ENCODE peak calls at places on chromosome 4, in four cellular contexts. X, Q, E and H are unnamed samples.

GRCh38 chr4:184099541-184099966 is 118.1 kb downstream of the ENPP6 start:
- DNase-seq in X (no peak), Q (no peak), E (no peak), H (no peak)

GRCh38 chr4:101393256-101393655 is 45.9 kb upstream of the PPP3CA start:
- DNase-seq in X (no peak), Q (no peak), E (no peak), H (no peak)

GRCh38 chr4:2942532-2943363 is 20.5 kb downstream of the NOP14 start:
- DNase-seq in X (peak; percentile 30), Q (no peak), E (peak; percentile 69), H (no peak)

GRCh38 chr4:164977243-164978164 is at the start of gene TRIM61:
- DNase-seq in X (peak; percentile 26), Q (no peak), E (no peak), H (peak; percentile 75)

GRCh38 chr4:150366487-150366999 is 215.4 kb upstream of the MAB21L2 start:
- DNase-seq in X (no peak), Q (no peak), E (no peak), H (no peak)

GRCh38 chr4:107747748-107748486 is 27.9 kb upstream of the PAPSS1 start:
- DNase-seq in X (no peak), Q (no peak), E (no peak), H (no peak)

GRCh38 chr4:5789141-5789540 is 78.1 kb downstream of the EVC start:
- DNase-seq in X (no peak), Q (no peak), E (no peak), H (no peak)

GRCh38 chr4:140326395-140326993 is 47.0 kb upstream of the SCOC start:
- DNase-seq in X (no peak), Q (no peak), E (no peak), H (no peak)

GRCh38 chr4:21290562-21290961 is 590.3 kb downstream of the PACRGL start:
- DNase-seq in X (no peak), Q (no peak), E (no peak), H (no peak)

GRCh38 chr4:36054750-36055467 is 189.4 kb downstream of the ARAP2 start:
- DNase-seq in X (no peak), Q (no peak), E (no peak), H (no peak)

GRCh38 chr4:2179717-2180116 is 62.2 kb downstream of the HAUS3 start:
- DNase-seq in X (no peak), Q (no peak), E (no peak), H (no peak)

GRCh38 chr4:141540643-141541042 is 95.7 kb upstream of the IL15 start:
- DNase-seq in X (no peak), Q (no peak), E (no peak), H (no peak)

GRCh38 chr4:148757171-148757570 is 315.0 kb upstream of the NR3C2 start:
- DNase-seq in X (no peak), Q (no peak), E (no peak), H (no peak)

GRCh38 chr4:175298119-175298518 is 380.0 kb downstream of the ADAM29 start:
- DNase-seq in X (no peak), Q (no peak), E (no peak), H (no peak)

GRCh38 chr4:187667095-187667494 is 328.5 kb upstream of the ZFP42 start:
- DNase-seq in X (no peak), Q (no peak), E (no peak), H (no peak)

GRCh38 chr4:29717658-29718057 is 1002.5 kb upstream of the PCDH7 start:
- DNase-seq in X (no peak), Q (no peak), E (no peak), H (no peak)

GRCh38 chr4:107279729-107280128 is 243.6 kb upstream of the DKK2 start:
- DNase-seq in X (no peak), Q (no peak), E (no peak), H (no peak)

GRCh38 chr4:138839574-138839973 is 176.0 kb upstream of the NOCT start:
- DNase-seq in X (no peak), Q (no peak), E (no peak), H (no peak)

GRCh38 chr4:7652906-7653305 is 218.2 kb upstream of the PSAPL1 start:
- DNase-seq in X (no peak), Q (no peak), E (no peak), H (no peak)

GRCh38 chr4:152014280-152014679 is 253.5 kb upstream of the GATB start:
- DNase-seq in X (no peak), Q (no peak), E (no peak), H (no peak)

GRCh38 chr4:72318771-72319170 is 250.2 kb downstream of the ADAMTS3 start:
- DNase-seq in X (no peak), Q (no peak), E (no peak), H (no peak)

GRCh38 chr4:154135576-154135975 is 346.7 kb upstream of the SFRP2 start:
- DNase-seq in X (no peak), Q (no peak), E (no peak), H (no peak)

GRCh38 chr4:107579099-107579498 is 140.9 kb downstream of the PAPSS1 start:
- DNase-seq in X (no peak), Q (no peak), E (no peak), H (no peak)

GRCh38 chr4:39750216-39750615 is 52.3 kb downstream of the UBE2K start:
- DNase-seq in X (no peak), Q (no peak), E (no peak), H (no peak)
- H3K36me3 ChIP-seq in X (no peaks in the 10 kb centered on the region), Q (peaks cover 2% of the 10 kb centered on the region), E (peaks cover 24% of the 10 kb centered on the region), H (no peaks in the 10 kb centered on the region)

GRCh38 chr4:113559947-113560346 is 201.6 kb downstream of the CAMK2D start:
- DNase-seq in X (no peak), Q (no peak), E (no peak), H (no peak)

GRCh38 chr4:113553082-113553481 is 208.5 kb downstream of the CAMK2D start:
- DNase-seq in X (no peak), Q (no peak), E (no peak), H (no peak)

GRCh38 chr4:113560579-113560978 is 201.0 kb downstream of the CAMK2D start:
- DNase-seq in X (no peak), Q (no peak), E (no peak), H (no peak)

GRCh38 chr4:113555868-113556267 is 205.7 kb downstream of the CAMK2D start:
- DNase-seq in X (no peak), Q (no peak), E (no peak), H (peak; percentile 21)

DNA sequence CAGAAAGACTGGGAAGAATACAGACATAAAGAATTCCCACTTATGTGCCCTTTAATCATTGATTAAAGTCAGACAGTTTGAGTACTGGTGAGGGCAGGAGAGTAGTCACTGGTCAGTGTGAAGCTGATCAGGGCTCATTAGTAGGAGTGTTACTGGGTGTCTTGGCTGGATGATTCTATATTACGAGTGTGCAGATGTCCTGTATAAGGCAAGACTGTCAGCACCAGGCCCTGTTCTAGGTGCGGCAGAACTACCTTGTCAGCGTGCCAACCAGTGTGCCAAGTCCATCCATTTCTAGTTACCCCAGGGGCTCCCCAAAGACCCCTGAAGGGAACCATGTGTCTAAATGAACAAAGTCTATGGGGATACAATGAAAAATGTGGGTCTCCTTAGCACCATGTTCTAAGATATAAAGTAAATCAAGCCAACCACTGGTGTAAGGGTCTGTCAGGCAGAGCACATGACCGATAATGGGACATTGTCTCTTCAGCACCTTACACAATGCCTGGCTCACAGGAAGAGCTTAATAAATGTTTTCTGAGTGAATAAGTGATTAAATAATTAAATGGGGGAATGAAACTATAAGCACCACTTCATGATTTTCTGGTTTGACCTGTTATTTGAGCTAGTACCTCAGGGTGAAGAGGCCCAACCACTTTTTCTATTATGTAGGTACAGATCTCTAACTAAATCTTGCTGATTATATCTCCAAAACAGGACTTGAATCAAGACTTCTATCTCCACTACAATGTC is 205.0 kb downstream of the CAMK2D start:
- DNase-seq in X (no peak), Q (no peak), E (no peak), H (no peak)
- H3K27ac ChIP-seq in X (no peak overlapping the region), Q (no peak overlapping the region), E (peak overlapping the region; percentile 28), H (peak overlapping the region; percentile 23)

GRCh38 chr4:61408861-61409260 is 208.7 kb downstream of the ADGRL3 start:
- DNase-seq in X (no peak), Q (no peak), E (no peak), H (no peak)
- H3K4me3 ChIP-seq in X (no peak overlapping the region), Q (no peak overlapping the region), E (no peak overlapping the region), H (no peak overlapping the region)

GRCh38 chr4:99078336-99078735 is 10.3 kb downstream of the ADH5 start:
- DNase-seq in X (no peak), Q (no peak), E (no peak), H (no peak)

GRCh38 chr4:99077177-99077576 is 11.4 kb downstream of the ADH5 start:
- DNase-seq in X (no peak), Q (no peak), E (no peak), H (no peak)

GRCh38 chr4:99076292-99076976 is 12.2 kb downstream of the ADH5 start:
- DNase-seq in X (no peak), Q (no peak), E (no peak), H (no peak)

GRCh38 chr4:99071159-99071558 is 17.4 kb downstream of the ADH5 start:
- DNase-seq in X (no peak), Q (no peak), E (no peak), H (no peak)

DNA sequence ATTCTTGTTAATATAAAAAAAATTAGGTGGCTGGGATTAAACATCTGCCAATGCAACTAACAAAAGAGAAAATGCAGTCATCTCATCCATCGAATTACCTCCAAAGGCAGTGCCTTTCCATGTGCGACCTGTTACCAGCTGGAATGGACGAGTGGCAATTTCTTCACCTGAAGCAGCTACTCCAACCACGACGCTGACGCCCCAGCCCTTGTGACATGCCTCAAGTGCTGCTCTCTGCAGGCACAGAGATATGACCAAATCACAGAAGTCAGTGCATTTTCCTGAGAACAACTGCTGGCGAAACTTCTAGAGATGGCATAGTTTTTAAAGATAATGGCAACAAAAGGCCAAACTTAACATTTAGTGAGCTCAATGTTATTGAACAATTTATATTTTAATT is 13.8 kb downstream of the ADH5 start:
- DNase-seq in X (no peak), Q (no peak), E (no peak), H (no peak)
- H3K36me3 ChIP-seq in X (peaks cover 8% of the 10 kb centered on the region), Q (peaks cover 20% of the 10 kb centered on the region), E (peaks cover 91% of the 10 kb centered on the region), H (no peaks in the 10 kb centered on the region)

GRCh38 chr4:147286846-147287587 is 193.9 kb upstream of the EDNRA start:
- DNase-seq in X (no peak), Q (no peak), E (no peak), H (no peak)

GRCh38 chr4:147285751-147286150 is 195.1 kb upstream of the EDNRA start:
- DNase-seq in X (no peak), Q (no peak), E (no peak), H (no peak)

GRCh38 chr4:147287588-147287890 is 193.4 kb upstream of the EDNRA start:
- DNase-seq in X (no peak), Q (no peak), E (no peak), H (no peak)

GRCh38 chr4:147284935-147285334 is 196.0 kb upstream of the EDNRA start:
- DNase-seq in X (no peak), Q (no peak), E (no peak), H (no peak)

DNA sequence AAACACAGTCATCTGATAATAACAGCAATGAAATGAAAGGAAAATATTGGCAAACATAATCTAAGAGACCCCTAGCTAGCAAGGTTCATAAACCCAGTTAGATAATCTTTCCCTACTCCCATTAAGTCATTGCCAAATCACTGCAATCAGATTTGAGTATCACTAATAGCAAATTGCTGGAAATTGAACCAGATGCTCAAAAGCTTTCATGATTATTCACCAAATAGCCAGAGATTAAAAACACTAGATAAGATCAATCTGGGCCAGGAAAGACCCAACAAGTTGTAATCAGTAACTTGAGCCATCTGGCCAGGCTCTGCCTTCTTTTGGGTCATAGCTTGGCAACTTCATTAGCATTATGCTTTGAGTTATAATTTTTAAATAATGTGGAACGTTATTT is 196.7 kb upstream of the EDNRA start:
- DNase-seq in X (no peak), Q (no peak), E (no peak), H (no peak)
- H3K27ac ChIP-seq in X (no peak overlapping the region), Q (no peak overlapping the region), E (no peak overlapping the region), H (no peak overlapping the region)